ENCODE peak calls at places on chromosomes 6 and 20, in five cellular contexts. O, Z, Q, C and T are unnamed samples.

GRCh38 chr6:5173862-5174643 is 86.7 kb downstream of the LYRM4 start:
- DNase-seq in O (peak; percentile 24), Z (no peak), Q (no peak), C (no peak), T (no peak)

GRCh38 chr6:125868252-125868651 is 77.5 kb downstream of the NCOA7 start:
- DNase-seq in O (no peak), Z (peak; percentile 62), Q (peak; percentile 19), C (no peak), T (peak; percentile 50)

GRCh38 chr6:119071576-119071975 is 6.9 kb downstream of the FAM184A start:
- DNase-seq in O (no peak), Z (no peak), Q (no peak), C (no peak), T (no peak)

GRCh38 chr6:5989141-5989723 is 17.5 kb downstream of the NRN1 start:
- DNase-seq in O (no peak), Z (peak; percentile 96), Q (no peak), C (no peak), T (no peak)

GRCh38 chr6:25893778-25894177 is 19.7 kb upstream of the SLC17A3 start:
- DNase-seq in O (no peak), Z (no peak), Q (no peak), C (no peak), T (no peak)

GRCh38 chr6:31152776-31153175 is 4.8 kb downstream of the CCHCR1 start:
- DNase-seq in O (no peak), Z (no peak), Q (no peak), C (no peak), T (no peak)

GRCh38 chr20:48275737-48276342 is 490.6 kb upstream of the SULF2 start:
- DNase-seq in O (no peak), Z (no peak), Q (no peak), C (no peak), T (no peak)

GRCh38 chr6:143940011-143940597 is 68.0 kb downstream of the PLAGL1 start:
- DNase-seq in O (peak; percentile 50), Z (peak; percentile 38), Q (peak; percentile 62), C (peak; percentile 49), T (peak; percentile 73)

GRCh38 chr20:60754866-60755265 is 497.2 kb upstream of the CDH4 start:
- DNase-seq in O (no peak), Z (no peak), Q (no peak), C (no peak), T (no peak)

GRCh38 chr20:25552977-25553376 is 32.4 kb downstream of the NINL start:
- DNase-seq in O (no peak), Z (no peak), Q (no peak), C (no peak), T (no peak)

GRCh38 chr20:24959591-24960301 is 10.7 kb downstream of the CST7 start:
- DNase-seq in O (no peak), Z (no peak), Q (no peak), C (peak; percentile 17), T (no peak)

GRCh38 chr20:53874104-53874503 is 196.3 kb downstream of the BCAS1 start:
- DNase-seq in O (no peak), Z (no peak), Q (no peak), C (no peak), T (no peak)

GRCh38 chr6:108951351-108951953 is 103.2 kb downstream of the ARMC2 start:
- DNase-seq in O (no peak), Z (no peak), Q (no peak), C (no peak), T (peak; percentile 72)

GRCh38 chr6:38021029-38021428 is 201.5 kb downstream of the ZFAND3 start:
- DNase-seq in O (no peak), Z (no peak), Q (no peak), C (no peak), T (no peak)

GRCh38 chr6:87059943-87060342 is 35.0 kb downstream of the CGA start:
- DNase-seq in O (no peak), Z (no peak), Q (no peak), C (no peak), T (no peak)

GRCh38 chr6:22664968-22665367 is 95.6 kb downstream of the HDGFL1 start:
- DNase-seq in O (no peak), Z (no peak), Q (no peak), C (no peak), T (no peak)

GRCh38 chr6:154974485-154975149 is 20.5 kb upstream of the TIAM2 start:
- DNase-seq in O (no peak), Z (no peak), Q (no peak), C (no peak), T (no peak)

GRCh38 chr20:16846011-16846410 is 97.9 kb downstream of the OTOR start:
- DNase-seq in O (no peak), Z (peak; percentile 83), Q (no peak), C (no peak), T (no peak)

GRCh38 chr6:143362192-143362558 is 88.3 kb downstream of the ADAT2 start:
- DNase-seq in O (no peak), Z (no peak), Q (no peak), C (no peak), T (no peak)

GRCh38 chr6:158737082-158737709 is 82.0 kb downstream of the EZR start:
- DNase-seq in O (no peak), Z (no peak), Q (no peak), C (no peak), T (no peak)

GRCh38 chr6:94005835-94006234 is 586.5 kb upstream of the EPHA7 start:
- DNase-seq in O (no peak), Z (no peak), Q (no peak), C (no peak), T (no peak)

GRCh38 chr20:43190332-43190953 is 737 bp upstream of the PTPRT start:
- DNase-seq in O (no peak), Z (no peak), Q (no peak), C (no peak), T (no peak)

GRCh38 chr20:4942336-4942735 is 59.0 kb downstream of the SLC23A2 start:
- DNase-seq in O (no peak), Z (peak; percentile 90), Q (no peak), C (no peak), T (no peak)

DNA sequence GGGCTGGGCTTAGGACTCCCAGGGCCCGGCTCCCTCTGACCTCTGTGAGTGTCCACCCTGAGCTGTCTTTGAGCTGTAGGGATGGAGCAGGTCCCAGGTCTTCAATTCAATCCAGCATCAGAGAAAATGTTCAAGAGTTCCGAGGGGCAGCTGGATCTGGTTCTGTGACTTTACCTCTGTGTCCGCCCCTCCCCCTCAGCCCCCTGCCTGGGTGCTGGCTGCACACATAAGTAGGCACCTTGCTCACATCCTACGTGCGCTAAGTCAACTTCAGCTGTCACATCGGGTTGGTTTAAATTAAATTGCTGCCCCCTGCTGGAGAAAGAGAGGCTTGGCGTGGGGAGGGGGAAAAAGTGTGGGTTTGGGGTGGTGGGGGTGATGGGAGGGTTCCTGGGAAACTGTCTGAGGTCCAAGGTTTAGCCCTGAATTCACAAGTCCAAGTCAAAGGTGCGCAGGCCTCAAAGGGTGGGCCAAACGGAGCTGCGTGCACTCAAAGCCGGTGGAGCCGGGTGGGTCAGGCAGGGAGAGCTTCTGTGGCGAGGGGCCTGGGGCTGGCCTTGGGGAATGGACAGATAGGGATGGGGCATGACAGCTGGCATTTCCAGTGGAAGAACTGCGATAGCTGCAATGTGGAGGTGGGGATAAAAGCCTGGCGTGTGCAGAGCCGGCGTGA is 3.0 kb downstream of the WFDC5 start:
- DNase-seq in O (no peak), Z (no peak), Q (no peak), C (no peak), T (peak; percentile 50)
- TF ChIP-seq CTCF in O (peak; percentile 40), Z (peak; percentile 54), Q (peak; percentile 66), C (no peak), T (peak; percentile 64)

DNA sequence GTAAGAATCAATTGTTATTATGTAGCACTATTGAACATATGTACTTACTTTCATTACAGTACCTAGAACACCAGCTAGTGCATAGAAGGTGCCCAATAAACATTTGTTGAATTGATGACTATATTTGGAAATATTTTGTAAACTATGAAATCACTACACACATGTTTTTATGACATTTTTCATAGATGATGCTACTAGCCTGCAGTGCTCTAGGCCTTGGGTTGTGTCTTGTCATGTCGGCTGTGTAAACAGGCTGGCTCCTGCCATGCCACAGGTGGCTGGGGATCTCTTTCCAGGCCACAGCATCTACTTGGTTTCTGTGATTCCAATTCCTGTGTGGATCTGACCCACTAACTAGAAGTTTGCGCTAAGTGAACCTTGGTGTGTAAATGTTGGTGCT is 43.3 kb upstream of the EDN1 start:
- DNase-seq in O (no peak), Z (no peak), Q (no peak), C (no peak), T (no peak)
- TF ChIP-seq CTCF in O (no peak), Z (no peak), Q (no peak), C (no peak), T (no peak)

DNA sequence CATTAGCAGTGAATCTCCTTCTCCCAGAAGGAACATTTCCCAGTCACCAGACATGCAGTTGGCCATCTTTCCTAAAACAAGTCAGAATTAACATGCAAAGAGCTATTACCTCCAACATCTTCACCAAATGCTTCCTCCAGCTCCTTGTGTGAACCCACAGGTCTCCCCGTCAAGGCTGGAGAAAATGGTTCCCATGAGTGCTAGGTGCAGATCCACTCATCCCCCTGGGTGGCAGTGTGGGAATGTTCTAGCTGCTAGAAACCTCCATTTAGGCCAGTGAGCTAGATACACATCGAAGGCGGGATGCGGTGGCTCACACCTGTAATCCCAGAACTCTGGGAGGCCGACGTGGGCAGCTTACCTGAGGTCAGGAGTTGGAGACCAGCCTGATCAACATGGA is 603.9 kb upstream of the SLC35B3 start:
- DNase-seq in O (no peak), Z (no peak), Q (no peak), C (no peak), T (peak; percentile 13)
- TF ChIP-seq CTCF in O (no peak), Z (peak; percentile 3), Q (peak; percentile 13), C (no peak), T (no peak)

GRCh38 chr20:57401565-57401918 is 10.3 kb downstream of the RBM38 start:
- DNase-seq in O (no peak), Z (no peak), Q (no peak), C (no peak), T (no peak)

GRCh38 chr20:57399587-57400261 is 8.5 kb downstream of the RBM38 start:
- DNase-seq in O (no peak), Z (no peak), Q (no peak), C (peak; percentile 53), T (no peak)

GRCh38 chr20:57398901-57399535 is 7.8 kb downstream of the RBM38 start:
- DNase-seq in O (no peak), Z (no peak), Q (no peak), C (no peak), T (no peak)

GRCh38 chr20:57400821-57401564 is 9.8 kb downstream of the RBM38 start:
- DNase-seq in O (no peak), Z (no peak), Q (no peak), C (no peak), T (no peak)

DNA sequence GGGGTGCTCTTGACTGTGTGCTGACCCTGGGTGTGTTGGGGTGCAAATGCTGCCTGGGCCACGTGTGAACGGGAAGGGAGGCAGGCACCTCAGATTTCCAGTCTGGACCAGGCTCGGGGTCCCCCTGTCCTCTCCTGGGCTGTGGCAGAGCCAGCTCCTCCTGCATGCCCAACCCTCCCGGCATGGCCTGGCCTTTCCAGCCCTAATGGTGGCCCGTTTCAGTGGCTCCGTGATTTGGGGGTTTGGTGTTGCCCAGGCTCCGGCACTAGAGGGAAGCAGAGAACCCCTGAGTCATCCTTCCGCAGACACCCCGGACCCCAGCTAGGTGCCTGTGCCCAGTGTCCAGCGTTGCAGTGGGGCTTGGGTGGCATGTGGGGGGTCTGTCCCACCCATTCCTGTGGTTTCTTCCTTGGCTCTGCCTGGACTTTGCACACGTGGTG is 9.1 kb downstream of the RBM38 start:
- DNase-seq in O (no peak), Z (no peak), Q (no peak), C (no peak), T (no peak)
- TF ChIP-seq CTCF in O (peak; percentile 20), Z (no peak), Q (no peak), C (no peak), T (no peak)